ENCODE peak calls at places on chromosome 1, in four cellular contexts. O is thoracic aorta, N is Caco-2, A is Panc1. F is an unnamed sample. For H3K4me1 and H3K36me3, the result is how much of the 10 kb centered on the place peaks cover.

GRCh38 chr1:58447047-58447446 is 99.5 kb downstream of the OMA1 start:
- DNase-seq in O (no peak), N (no peak), A (no peak), F (no peak)

GRCh38 chr1:61182049-61182448 is 99.7 kb downstream of the NFIA start:
- DNase-seq in O (no peak), N (no peak), A (no peak), F (peak)

GRCh38 chr1:52635321-52636089 is 2.5 kb downstream of the SHISAL2A start:
- DNase-seq in O (no peak), N (no peak), A (no peak), F (no peak)

GRCh38 chr1:246951413-246951812 is 19.7 kb upstream of the AHCTF1 start:
- DNase-seq in O (no peak), N (no peak), A (no peak), F (no peak)

GRCh38 chr1:160637821-160638539 is 8.9 kb downstream of the SLAMF1 start:
- DNase-seq in O (no peak), N (peak), A (no peak), F (no peak)

GRCh38 chr1:94542088-94542671 is 621 bp upstream of the F3 start:
- DNase-seq in O (no peak), N (no peak), A (no peak), F (peak)

GRCh38 chr1:209220048-209220524 is 363.4 kb upstream of the CAMK1G start:
- DNase-seq in O (no peak), N (no peak), A (no peak), F (no peak)

GRCh38 chr1:165828581-165829329 is 1.3 kb downstream of the UCK2 start:
- DNase-seq in O (no peak), N (peak), A (peak), F (peak)

GRCh38 chr1:179217943-179218507 is 11.5 kb downstream of the ABL2 start:
- DNase-seq in O (no peak), N (no peak), A (no peak), F (no peak)

GRCh38 chr1:155015527-155016230 is 13.1 kb downstream of the ZBTB7B start:
- DNase-seq in O (no peak), N (no peak), A (no peak), F (no peak)

DNA sequence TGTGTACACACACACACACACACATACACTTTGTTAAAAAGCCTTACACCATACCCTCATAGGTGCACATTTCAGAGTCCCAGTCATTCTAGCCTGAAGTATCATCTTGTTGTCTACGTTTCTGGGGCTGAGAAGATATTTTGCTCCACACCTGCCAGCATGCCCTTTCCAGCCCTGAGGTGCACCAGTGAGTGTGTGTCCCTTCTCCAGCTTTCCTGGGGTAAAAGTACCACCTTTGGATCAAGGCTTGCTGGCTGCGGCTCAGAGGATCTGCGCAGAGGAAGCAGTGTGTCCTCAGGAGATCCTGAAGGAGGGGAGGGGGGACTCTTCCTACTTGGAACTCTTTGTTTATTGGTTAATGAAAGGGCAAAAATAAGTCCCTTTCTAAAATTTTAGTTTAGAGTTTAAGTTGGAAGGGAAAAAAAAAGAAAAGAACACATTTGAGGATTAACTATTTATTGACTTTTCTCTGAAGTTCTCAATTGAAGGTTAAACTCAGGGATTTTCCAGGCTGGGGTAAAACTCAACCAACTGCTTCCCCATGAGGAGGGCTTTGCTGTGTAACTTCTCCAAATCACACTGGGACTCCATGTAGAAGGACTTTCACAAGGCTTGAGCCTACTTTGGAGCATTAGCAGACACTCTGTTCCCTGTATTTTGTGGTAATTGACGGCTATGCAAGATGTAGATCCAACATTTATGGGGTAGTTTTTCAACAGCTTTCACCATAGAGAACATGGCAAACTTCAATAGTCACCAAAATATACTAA is 200.3 kb upstream of the SGIP1 start:
- DNase-seq in O (no peak), N (no peak), A (no peak), F (peak)
- H3K4me1 ChIP-seq in O (under half), N (under half), A (under half), F (under half)

GRCh38 chr1:223758734-223759133 is 46.4 kb downstream of the CAPN2 start:
- DNase-seq in O (no peak), N (no peak), A (no peak), F (no peak)
- H3K36me3 ChIP-seq in O (half or more), N (under half), A (under half), F (half or more)

DNA sequence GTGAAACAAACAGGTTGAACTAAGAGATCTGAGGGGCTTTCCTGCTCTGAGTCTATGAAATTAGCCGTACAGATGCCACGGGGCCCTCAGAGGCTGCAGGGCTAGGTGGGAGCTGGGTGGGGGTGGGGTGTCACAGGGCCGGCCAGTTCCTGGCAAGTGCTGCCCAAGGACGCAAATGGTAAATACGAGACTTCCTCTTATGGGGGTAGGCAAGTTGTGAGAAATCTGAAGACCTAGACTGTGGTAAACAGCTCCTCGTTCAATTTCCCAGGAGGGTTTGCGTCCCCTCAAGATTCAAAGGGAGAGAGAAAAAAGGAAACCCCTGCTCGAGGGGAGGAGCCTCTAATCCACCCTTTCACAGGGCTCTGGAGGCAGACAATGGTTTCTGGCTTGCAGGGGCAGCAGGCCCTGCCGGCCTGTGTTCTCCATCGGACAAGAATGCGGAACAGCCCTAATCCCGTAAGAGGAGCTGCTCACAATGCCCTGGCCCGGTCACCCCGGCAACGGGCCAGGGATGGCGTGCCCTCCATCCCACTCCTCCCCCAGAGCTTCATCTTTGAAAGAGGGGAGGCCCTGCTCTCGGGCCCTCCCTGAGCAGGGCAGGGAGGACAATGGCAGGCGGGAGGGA is 7.8 kb downstream of the NUAK2 start:
- DNase-seq in O (no peak), N (no peak), A (no peak), F (peak)
- H3K4me1 ChIP-seq in O (under half), N (under half), A (half or more), F (under half)

GRCh38 chr1:110057963-110058518 is 12.4 kb downstream of the ALX3 start:
- DNase-seq in O (no peak), N (no peak), A (no peak), F (no peak)
- H3K36me3 ChIP-seq in O (under half), N (under half), A (under half), F (under half)

F was measured in heart right ventricle.